ENCODE peak calls at places on chromosomes 7 and 10, in eight cellular contexts. G is fibroblast of villous mesenchyme, H is hepatocyte, K is spleen, S is HL-60, P is A549, U is endodermal cell, B is gastrocnemius medialis. R is an unnamed sample.
A peak's percentile ranks its signal among the peaks of the same experiment; 100 is the strongest.

GRCh38 chr10:71216751-71217265 is 4.4 kb downstream of the UNC5B start:
- DNase-seq in G (no peak), H (no peak), K (peak; percentile 54), S (no peak), P (no peak), U (peak; percentile 70), B (peak; percentile 10), R (peak; percentile 48)

GRCh38 chr7:22698762-22699161 is 28.2 kb upstream of the IL6 start:
- DNase-seq in G (no peak), H (no peak), K (no peak), S (no peak), P (no peak), U (no peak), B (no peak), R (no peak)

GRCh38 chr10:11587860-11588259 is 23.6 kb downstream of the USP6NL start:
- DNase-seq in G (no peak), H (no peak), K (no peak), S (no peak), P (no peak), U (no peak), B (no peak), R (no peak)

GRCh38 chr7:80387634-80388033 is 124.2 kb downstream of the GNAT3 start:
- DNase-seq in G (peak; percentile 38), H (no peak), K (no peak), S (no peak), P (no peak), U (no peak), B (no peak), R (peak; percentile 30)

GRCh38 chr7:35454575-35455385 is 200.9 kb upstream of the TBX20 start:
- DNase-seq in G (no peak), H (no peak), K (no peak), S (no peak), P (no peak), U (no peak), B (no peak), R (no peak)

GRCh38 chr10:14450041-14450491 is 119.3 kb upstream of the FRMD4A start:
- DNase-seq in G (peak; percentile 24), H (peak; percentile 10), K (no peak), S (no peak), P (no peak), U (no peak), B (no peak), R (peak; percentile 26)

GRCh38 chr10:58436071-58436470 is 50.9 kb downstream of the TFAM start:
- DNase-seq in G (no peak), H (no peak), K (no peak), S (no peak), P (peak; percentile 27), U (no peak), B (no peak), R (peak; percentile 39)

GRCh38 chr7:37287093-37287492 is 161.6 kb downstream of the ELMO1 start:
- DNase-seq in G (peak; percentile 19), H (peak; percentile 64), K (no peak), S (no peak), P (no peak), U (no peak), B (no peak), R (peak; percentile 1)

GRCh38 chr7:25762511-25763119 is 389.4 kb upstream of the NFE2L3 start:
- DNase-seq in G (no peak), H (no peak), K (no peak), S (no peak), P (no peak), U (no peak), B (no peak), R (no peak)

GRCh38 chr10:50937230-50937907 is 51.9 kb upstream of the A1CF start:
- DNase-seq in G (peak; percentile 54), H (peak; percentile 60), K (no peak), S (no peak), P (peak; percentile 49), U (no peak), B (no peak), R (peak; percentile 77)

GRCh38 chr7:25093268-25093802 is 31.7 kb downstream of the CYCS start:
- DNase-seq in G (peak; percentile 79), H (peak; percentile 85), K (peak; percentile 91), S (peak; percentile 51), P (peak; percentile 90), U (peak; percentile 96), B (peak; percentile 27), R (peak; percentile 83)

GRCh38 chr7:122438001-122438400 is 133.5 kb upstream of the FEZF1 start:
- DNase-seq in G (no peak), H (no peak), K (no peak), S (no peak), P (no peak), U (no peak), B (no peak), R (no peak)

GRCh38 chr10:103781329-103782061 is 73.9 kb downstream of the SH3PXD2A start:
- DNase-seq in G (peak; percentile 66), H (peak; percentile 52), K (no peak), S (no peak), P (peak; percentile 69), U (no peak), B (no peak), R (peak; percentile 26)

GRCh38 chr7:2542011-2542923 is 13.1 kb downstream of the BRAT1 start:
- DNase-seq in G (no peak), H (no peak), K (no peak), S (no peak), P (no peak), U (no peak), B (no peak), R (no peak)

GRCh38 chr7:117809958-117810357 is 63.3 kb downstream of the CTTNBP2 start:
- DNase-seq in G (no peak), H (peak; percentile 36), K (no peak), S (no peak), P (no peak), U (peak; percentile 52), B (no peak), R (no peak)

GRCh38 chr7:39321909-39322498 is 244.2 kb upstream of the YAE1 start:
- DNase-seq in G (no peak), H (no peak), K (no peak), S (no peak), P (no peak), U (no peak), B (no peak), R (no peak)

GRCh38 chr10:5977471-5978370 is at the start of gene IL15RA:
- DNase-seq in G (peak; percentile 82), H (peak; percentile 75), K (peak; percentile 97), S (no peak), P (peak; percentile 65), U (peak; percentile 90), B (peak; percentile 76), R (peak; percentile 51)

GRCh38 chr10:18620856-18621255 is 30.5 kb downstream of the NSUN6 start:
- DNase-seq in G (no peak), H (no peak), K (no peak), S (no peak), P (no peak), U (no peak), B (no peak), R (no peak)

GRCh38 chr10:18615618-18616017 is 35.8 kb downstream of the NSUN6 start:
- DNase-seq in G (no peak), H (no peak), K (no peak), S (no peak), P (no peak), U (no peak), B (no peak), R (peak; percentile 55)

GRCh38 chr10:18616337-18616736 is 35.0 kb downstream of the NSUN6 start:
- DNase-seq in G (peak; percentile 66), H (no peak), K (no peak), S (no peak), P (peak; percentile 45), U (no peak), B (no peak), R (peak; percentile 24)

GRCh38 chr10:18618995-18619394 is 32.4 kb downstream of the NSUN6 start:
- DNase-seq in G (no peak), H (no peak), K (no peak), S (no peak), P (no peak), U (no peak), B (no peak), R (no peak)
- H3K4me3 ChIP-seq in G (no peak overlapping the region), H (no peak overlapping the region), K (no peak overlapping the region), S (no peak overlapping the region), P (no peak overlapping the region), U (no peak overlapping the region), B (no peak overlapping the region), R (no peak overlapping the region)

DNA sequence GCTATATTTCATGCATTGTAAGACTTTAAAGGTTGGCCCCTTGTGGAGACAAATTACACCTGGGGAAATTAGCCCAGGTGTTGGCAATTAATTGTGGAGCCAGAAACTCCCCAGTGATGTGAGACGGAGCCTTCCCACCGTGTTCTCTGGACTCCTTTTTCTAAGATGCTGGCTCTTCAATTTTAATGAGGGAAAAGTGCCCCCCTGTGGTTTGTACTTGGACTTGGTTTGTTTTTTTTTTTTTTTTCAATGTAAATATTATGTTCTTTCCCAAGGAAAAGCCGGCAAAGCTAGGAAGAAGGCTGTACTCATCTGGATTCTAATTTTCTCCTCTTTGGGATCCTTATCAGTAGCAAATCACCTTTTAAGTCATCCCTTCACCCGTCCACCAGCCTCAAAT is 20.2 kb upstream of the ST8SIA6 start:
- DNase-seq in G (peak; percentile 13), H (peak; percentile 14), K (no peak), S (no peak), P (peak; percentile 9), U (peak; percentile 36), B (no peak), R (peak; percentile 31)
- TF ChIP-seq CTCF in G (peak; percentile 11), H (peak; percentile 18), K (no peak), S (no peak), P (peak; percentile 34), U (no peak), B (no peak), R (peak; percentile 29)

GRCh38 chr10:42690449-42691360 is 52.3 kb upstream of the ZNF33B start:
- DNase-seq in G (no peak), H (no peak), K (no peak), S (no peak), P (peak; percentile 5), U (peak; percentile 79), B (no peak), R (no peak)

DNA sequence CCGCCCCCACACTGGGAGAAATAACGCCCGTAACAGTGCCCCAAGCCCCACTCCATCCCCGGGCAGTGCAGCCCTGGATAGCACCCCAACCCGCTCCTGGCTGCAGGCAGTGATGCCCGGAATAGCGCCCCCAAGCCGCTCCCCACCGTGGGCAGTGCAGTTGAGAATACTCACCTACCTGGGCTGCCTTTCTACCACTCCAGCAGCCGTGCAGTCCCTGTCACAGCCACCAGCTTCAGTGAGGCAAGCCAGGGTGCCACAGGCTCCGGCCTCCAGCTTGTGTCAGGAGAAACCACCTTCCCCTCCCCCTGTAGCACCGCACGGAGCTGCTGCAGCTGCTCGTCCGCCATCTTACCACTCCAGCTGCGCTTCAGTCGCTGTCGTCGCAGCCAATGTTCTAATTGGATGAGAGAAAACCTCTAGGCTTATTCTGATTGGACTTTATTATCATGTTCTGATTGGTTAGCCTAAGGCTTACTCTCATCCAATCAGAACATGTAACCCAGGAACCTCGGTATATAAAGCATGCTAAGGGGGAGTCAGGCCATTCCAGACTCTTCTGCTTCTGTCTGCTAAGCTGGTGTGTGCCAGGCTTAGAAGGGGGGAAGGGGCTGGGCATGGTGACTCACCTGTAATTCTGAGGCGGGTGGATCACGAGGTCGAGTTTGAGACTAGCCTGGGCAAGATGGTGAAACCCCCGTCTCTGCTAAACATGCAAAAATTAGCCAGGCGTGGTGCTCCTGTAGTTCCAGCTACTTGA is 53.2 kb upstream of the ZNF33B start:
- DNase-seq in G (no peak), H (no peak), K (no peak), S (no peak), P (no peak), U (no peak), B (no peak), R (no peak)
- H3K4me3 ChIP-seq in G (no peak overlapping the region), H (no peak overlapping the region), K (no peak overlapping the region), S (no peak overlapping the region), P (no peak overlapping the region), U (no peak overlapping the region), B (no peak overlapping the region), R (no peak overlapping the region)

GRCh38 chr7:75762350-75762917 is 9.6 kb downstream of the CCL26 start:
- DNase-seq in G (peak; percentile 62), H (peak; percentile 76), K (no peak), S (no peak), P (peak; percentile 80), U (no peak), B (no peak), R (peak; percentile 87)
- TF ChIP-seq CTCF in G (peak; percentile 62), H (peak; percentile 83), K (peak; percentile 76), S (peak; percentile 49), P (peak; percentile 84), U (peak; percentile 85), B (peak; percentile 72), R (peak; percentile 71)